ENCODE peak calls at places on chromosomes 3 and 15, in six cellular contexts. U is OCI-LY7, Q is substantia nigra, V is tibial nerve, L is ovary, R is uterus. Z is an unnamed sample.

GRCh38 chr15:36948982-36949381 is 151.4 kb downstream of the MEIS2 start:
- DNase-seq in V (no peak), Q (no peak), R (no peak), L (no peak), U (no peak), Z (no peak)

GRCh38 chr3:160150525-160150924 is 74.7 kb upstream of the C3orf80 start:
- DNase-seq in V (no peak), Q (no peak), L (no peak), U (no peak), R (no peak), Z (no peak)

GRCh38 chr3:10154335-10155122 is 10.2 kb upstream of the IRAK2 start:
- DNase-seq in V (no peak), R (no peak), Q (no peak), U (no peak), L (no peak), Z (no peak)

GRCh38 chr15:63729115-63729884 is 104.4 kb downstream of the HERC1 start:
- DNase-seq in R (no peak), V (no peak), U (no peak), Q (no peak), L (no peak), Z (no peak)

GRCh38 chr3:73718326-73719110 is 93.8 kb upstream of the PDZRN3 start:
- DNase-seq in U (no peak), V (no peak), L (no peak), Q (no peak), R (no peak), Z (no peak)

GRCh38 chr3:36814776-36815175 is 50.4 kb upstream of the DCLK3 start:
- DNase-seq in U (no peak), R (no peak), V (no peak), Q (no peak), L (no peak), Z (no peak)

GRCh38 chr3:114308830-114309229 is 15.0 kb downstream of the TIGIT start:
- DNase-seq in R (no peak), Q (no peak), U (no peak), L (no peak), V (no peak), Z (no peak)

GRCh38 chr3:175951047-175951694 is 1092.0 kb downstream of the NAALADL2 start:
- DNase-seq in V (no peak), L (no peak), R (no peak), U (no peak), Q (no peak), Z (no peak)

GRCh38 chr15:26838742-26839460 is 28.0 kb upstream of the GABRA5 start:
- DNase-seq in U (peak; percentile 15), Q (no peak), V (no peak), L (no peak), R (no peak), Z (no peak)

GRCh38 chr3:73055583-73056364 is 5.7 kb upstream of the EBLN2 start:
- DNase-seq in U (no peak), V (no peak), Q (no peak), R (no peak), L (no peak), Z (no peak)

GRCh38 chr3:121645054-121645453 is 15.6 kb downstream of the HCLS1 start:
- DNase-seq in L (no peak), R (no peak), U (no peak), Q (no peak), V (no peak), Z (peak; percentile 31)

GRCh38 chr15:68781766-68782588 is 38.7 kb downstream of the ANP32A start:
- DNase-seq in U (no peak), Q (peak; percentile 29), V (peak; percentile 33), R (no peak), L (peak; percentile 36), Z (no peak)

GRCh38 chr3:117407317-117407716 is 697.7 kb downstream of the TUSC7 start:
- DNase-seq in R (no peak), V (no peak), U (no peak), L (no peak), Q (no peak), Z (no peak)

GRCh38 chr3:21839181-21839580 is 88.2 kb upstream of the ZNF385D start:
- DNase-seq in L (no peak), V (no peak), U (no peak), Q (no peak), R (no peak), Z (no peak)

GRCh38 chr15:27410986-27411385 is 440.0 kb downstream of the GABRG3 start:
- DNase-seq in U (no peak), R (no peak), L (no peak), Q (no peak), V (no peak), Z (no peak)

GRCh38 chr3:171056528-171056927 is 30.0 kb upstream of the SLC2A2 start:
- DNase-seq in V (no peak), L (no peak), R (no peak), U (no peak), Q (no peak), Z (no peak)

GRCh38 chr3:195068481-195069080 is 202.4 kb downstream of the XXYLT1 start:
- DNase-seq in L (peak; percentile 4), R (no peak), V (peak; percentile 3), U (no peak), Q (no peak), Z (no peak)

GRCh38 chr15:69044899-69045298 is 30.4 kb downstream of the NOX5 start:
- DNase-seq in V (no peak), R (no peak), U (no peak), L (no peak), Q (no peak), Z (no peak)

GRCh38 chr3:146524961-146525360 is 19.4 kb downstream of the PLSCR1 start:
- DNase-seq in R (no peak), L (no peak), Q (no peak), V (no peak), U (no peak), Z (no peak)

GRCh38 chr15:80776420-80777045 is 2.6 kb upstream of the CEMIP start:
- DNase-seq in L (peak; percentile 68), R (peak; percentile 48), U (peak; percentile 51), Q (peak; percentile 69), V (peak; percentile 46), Z (peak; percentile 93)

GRCh38 chr3:52231502-52232278 is 6.2 kb upstream of the TLR9 start:
- DNase-seq in L (peak; percentile 61), V (peak; percentile 45), U (peak; percentile 80), R (peak; percentile 56), Q (peak; percentile 52), Z (no peak)

GRCh38 chr15:68525815-68526214 is 53.0 kb upstream of the CORO2B start:
- DNase-seq in V (no peak), Q (no peak), U (no peak), R (no peak), L (no peak), Z (no peak)

GRCh38 chr3:22474706-22475470 is 723.9 kb upstream of the ZNF385D start:
- DNase-seq in Q (no peak), V (no peak), U (no peak), R (no peak), L (no peak), Z (no peak)

GRCh38 chr15:68210821-68211655 is 5.9 kb upstream of the CALML4 start:
- DNase-seq in L (peak; percentile 77), Q (peak; percentile 76), R (peak; percentile 70), V (peak; percentile 41), U (peak; percentile 73), Z (no peak)

GRCh38 chr15:90241343-90242192 is 7.6 kb downstream of the GDPGP1 start:
- DNase-seq in L (no peak), R (no peak), U (no peak), V (no peak), Q (no peak), Z (no peak)

GRCh38 chr15:69021895-69022294 is 7.4 kb downstream of the NOX5 start:
- DNase-seq in Q (no peak), V (no peak), R (no peak), U (no peak), L (no peak), Z (peak; percentile 34)

GRCh38 chr3:8485141-8485840 is 16.3 kb upstream of the LMCD1 start:
- DNase-seq in U (no peak), L (no peak), V (no peak), R (no peak), Q (no peak), Z (no peak)

GRCh38 chr3:62703423-62704167 is 171.6 kb downstream of the CADPS start:
- DNase-seq in V (no peak), R (no peak), Q (no peak), L (no peak), U (no peak), Z (no peak)

GRCh38 chr15:50058231-50058630 is 60.8 kb downstream of the ATP8B4 start:
- DNase-seq in U (no peak), Q (no peak), L (no peak), R (no peak), V (no peak), Z (no peak)

DNA sequence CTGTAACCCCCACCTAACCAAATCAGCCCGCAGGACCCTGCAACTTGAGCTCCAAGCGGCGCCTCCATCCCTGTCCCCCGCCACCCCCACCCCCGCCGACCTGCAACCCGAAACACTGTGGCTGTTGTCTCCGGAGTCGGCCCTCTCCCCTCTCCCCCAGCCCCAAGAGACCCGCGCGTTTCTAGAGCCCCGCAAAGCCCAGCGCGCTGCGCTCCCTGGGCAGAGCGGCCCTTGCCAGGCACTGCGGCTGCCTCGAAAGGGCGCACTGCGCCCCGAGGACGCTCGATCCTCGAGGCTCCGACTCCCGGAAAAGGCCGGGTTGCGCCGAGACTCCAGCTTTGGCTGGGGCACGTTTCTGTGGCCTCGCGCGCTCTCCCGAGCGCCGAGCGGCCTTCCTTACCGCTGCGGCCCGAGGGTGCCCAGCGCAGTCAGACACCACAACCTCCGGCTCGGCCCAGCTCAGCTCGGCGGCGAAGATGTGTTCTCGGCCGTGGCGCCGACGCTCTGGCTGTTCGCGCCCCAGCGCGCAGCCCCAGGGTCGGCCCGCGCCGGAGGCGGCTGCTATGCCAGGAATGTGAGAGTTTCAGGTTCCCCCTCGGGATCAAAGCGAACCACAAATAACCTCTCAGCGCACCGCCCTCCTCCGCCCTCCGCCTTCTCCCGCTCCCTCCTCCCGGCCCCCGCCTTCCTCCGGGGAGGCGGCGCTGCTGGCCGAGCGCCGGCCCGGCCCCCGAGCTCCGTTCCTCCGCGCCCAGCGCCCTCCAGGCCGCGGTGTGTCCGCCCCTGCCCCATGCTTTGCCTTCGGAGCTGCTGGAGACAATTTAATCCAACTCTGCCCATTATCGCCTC is at the start of gene AMOTL2:
- DNase-seq in L (peak; percentile 86), Q (peak; percentile 70), V (peak; percentile 76), R (peak; percentile 93), U (no peak), Z (peak; percentile 96)
- H3K27ac ChIP-seq in L (peak within 1 kb of the TSS; percentile 86), Q (peak within 1 kb of the TSS; percentile 100), V (peak within 1 kb of the TSS; percentile 89), R (peak within 1 kb of the TSS; percentile 97), U (no peak within 1 kb of the TSS), Z (peak within 1 kb of the TSS; percentile 98)

GRCh38 chr15:22925875-22926274 is 54.3 kb downstream of the CYFIP1 start:
- DNase-seq in R (no peak), U (no peak), V (no peak), Q (no peak), L (no peak), Z (no peak)
- H3K27ac ChIP-seq in R (no peak overlapping the region), U (no peak overlapping the region), V (no peak overlapping the region), Q (no peak overlapping the region), L (no peak overlapping the region), Z (no peak overlapping the region)

GRCh38 chr3:177538064-177538742 is 340.9 kb upstream of the TBL1XR1 start:
- DNase-seq in R (peak; percentile 35), L (peak; percentile 34), U (no peak), Q (peak; percentile 47), V (no peak), Z (no peak)
- H3K27ac ChIP-seq in R (no peak overlapping the region), L (no peak overlapping the region), U (no peak overlapping the region), Q (peak overlapping the region; percentile 8), V (peak overlapping the region; percentile 40), Z (no peak overlapping the region)

DNA sequence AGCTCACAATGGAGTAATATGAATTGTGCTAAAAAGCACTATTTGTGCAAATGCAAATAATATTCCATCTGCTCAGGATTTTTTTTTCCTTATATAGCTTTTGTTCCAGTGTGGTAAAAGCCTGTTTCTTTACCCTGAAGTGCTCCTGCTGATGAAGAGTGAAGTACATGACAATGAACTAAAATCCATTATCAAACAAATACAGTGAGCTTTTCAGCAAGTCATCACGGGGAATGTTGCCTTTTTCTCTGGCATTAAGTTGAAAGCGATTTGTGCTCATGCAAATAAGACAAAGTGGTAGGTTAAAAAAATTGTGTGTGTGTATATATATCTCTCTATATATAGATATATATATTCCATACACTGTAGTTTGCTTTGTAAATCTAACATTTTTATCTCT is 28.6 kb upstream of the CCDC39 start:
- DNase-seq in R (no peak), L (no peak), Q (no peak), U (no peak), V (no peak), Z (no peak)
- H3K27ac ChIP-seq in R (no peak overlapping the region), L (no peak overlapping the region), Q (no peak overlapping the region), U (no peak overlapping the region), V (no peak overlapping the region), Z (no peak overlapping the region)

Z was measured in esophagus muscularis mucosa.